ENCODE peak calls at places on chromosomes 2 and 18, in five cellular contexts. V is activated CD4-positive, alpha-beta memory T cell treated with anti-CD3 and anti-CD28 coated beads for 36 hours; Z is stimulated activated effector memory CD8-positive, alpha-beta T cell treated with anti-CD3 and anti-CD28 coated beads, Interleukin-12 subunit alpha, Interleukin-12 subunit beta, amount 100 ng/mL, for 72 hours; R is iris pigment epithelial cell; U is stimulated activated CD8-positive, alpha-beta memory T cell treated with anti-CD3 and anti-CD28 coated beads, Interleukin-15, amount 100 ng/mL, for 24 hours. L is an unnamed sample.

GRCh38 chr2:8644605-8645175 is 37.2 kb upstream of the ID2 start:
- DNase-seq in V (no peak), Z (no peak), R (peak), U (no peak), L (no peak)

GRCh38 chr18:6660334-6660733 is 69.2 kb upstream of the ARHGAP28 start:
- DNase-seq in V (no peak), Z (no peak), R (peak), U (no peak), L (no peak)

GRCh38 chr2:78718483-78718882 is 307.0 kb upstream of the REG3G start:
- DNase-seq in V (no peak), Z (no peak), R (peak), U (no peak), L (no peak)

GRCh38 chr2:109046925-109047508 is 58.0 kb upstream of the EDAR start:
- DNase-seq in V (no peak), Z (no peak), R (no peak), U (no peak), L (no peak)

GRCh38 chr2:215849771-215850170 is 163.6 kb downstream of the MREG start:
- DNase-seq in V (no peak), Z (no peak), R (no peak), U (no peak), L (no peak)

GRCh38 chr2:229855116-229855515 is 66.7 kb downstream of the TRIP12 start:
- DNase-seq in V (no peak), Z (no peak), R (no peak), U (no peak), L (peak)

GRCh38 chr2:235984552-235984951 is 183.6 kb downstream of the GBX2 start:
- DNase-seq in V (no peak), Z (no peak), R (no peak), U (no peak), L (no peak)

GRCh38 chr2:194867328-194867727 is 789.7 kb upstream of the SLC39A10 start:
- DNase-seq in V (no peak), Z (no peak), R (peak), U (no peak), L (peak)

GRCh38 chr2:147061269-147061668 is 783.6 kb upstream of the ACVR2A start:
- DNase-seq in V (no peak), Z (no peak), R (no peak), U (no peak), L (no peak)

GRCh38 chr2:173187911-173188788 is 112.5 kb downstream of the MAP3K20 start:
- DNase-seq in V (no peak), Z (no peak), R (peak), U (no peak), L (peak)

GRCh38 chr18:46283268-46283667 is 179.1 kb downstream of the HAUS1 start:
- DNase-seq in V (no peak), Z (no peak), R (peak), U (no peak), L (peak)

GRCh38 chr2:167293172-167293781 is 405.0 kb downstream of the XIRP2 start:
- DNase-seq in V (peak), Z (peak), R (peak), U (no peak), L (no peak)

GRCh38 chr2:104318001-104318555 is 535.8 kb upstream of the POU3F3 start:
- DNase-seq in V (no peak), Z (no peak), R (no peak), U (no peak), L (peak)

L was measured in renal cortical epithelial cell.